ENCODE peak calls at places on chromosomes 7 and 10, in ten cellular contexts. O is hippocampal formation, S is kidney tubule cell, J is NCI-H748 treated with DMSO at 0.1 percent for 48 hours, M is NCI-H2081, T is sigmoid colon, F is nucleus accumbens, B is SK-N-SH, D is NCI-H1694 treated with DMSO at 0.1 percent for 48 hours, P is HTR-8/SVneo. G is an unnamed sample.

GRCh38 chr7:157471259-157472125 is 134.7 kb downstream of the DNAJB6 start:
- DNase-seq in B (no peak), P (no peak), J (no peak), T (peak), S (no peak), F (no peak), M (no peak), O (no peak), D (no peak), G (no peak)

GRCh38 chr10:33950216-33950615 is 615.7 kb upstream of the NRP1 start:
- DNase-seq in O (no peak), T (no peak), M (no peak), F (no peak), P (no peak), D (no peak), J (no peak), B (no peak), S (no peak), G (no peak)

GRCh38 chr10:84348860-84349259 is 20.5 kb downstream of the CCSER2 start:
- DNase-seq in M (no peak), F (no peak), O (no peak), B (no peak), P (peak), D (no peak), J (no peak), T (no peak), S (peak), G (no peak)

GRCh38 chr7:91661727-91662126 is 218.8 kb downstream of the MTERF1 start:
- DNase-seq in J (no peak), F (no peak), B (no peak), T (no peak), O (no peak), P (no peak), D (no peak), M (no peak), S (no peak), G (no peak)

GRCh38 chr7:35729061-35729783 is 34.3 kb upstream of the HERPUD2 start:
- DNase-seq in D (no peak), S (peak), T (no peak), J (no peak), F (no peak), P (no peak), M (no peak), O (no peak), B (no peak), G (no peak)

GRCh38 chr7:30453859-30454258 is 24.7 kb downstream of the NOD1 start:
- DNase-seq in F (no peak), S (no peak), T (peak), J (no peak), O (no peak), P (no peak), M (no peak), B (no peak), D (no peak), G (no peak)

GRCh38 chr7:45223728-45224630 is 66.4 kb downstream of the RAMP3 start:
- DNase-seq in J (no peak), O (no peak), T (no peak), M (no peak), P (no peak), F (no peak), D (no peak), B (no peak), S (no peak), G (no peak)

GRCh38 chr10:3756360-3756740 is 28.7 kb downstream of the KLF6 start:
- DNase-seq in O (no peak), D (no peak), M (no peak), B (no peak), P (no peak), S (no peak), F (no peak), T (no peak), J (no peak), G (no peak)

GRCh38 chr10:83606275-83606674 is 533.0 kb upstream of the GHITM start:
- DNase-seq in P (no peak), T (no peak), F (no peak), S (no peak), B (peak), O (no peak), J (no peak), D (no peak), M (no peak), G (no peak)

GRCh38 chr10:25758041-25758457 is 176.0 kb upstream of the MYO3A start:
- DNase-seq in D (no peak), O (no peak), J (peak), F (no peak), B (peak), M (peak), T (no peak), S (peak), P (peak), G (peak)

GRCh38 chr7:111082351-111082750 is 8.6 kb upstream of the LRRN3 start:
- DNase-seq in P (no peak), B (no peak), D (no peak), M (no peak), T (no peak), J (no peak), S (no peak), O (no peak), F (no peak), G (no peak)

GRCh38 chr7:11726251-11727155 is 105.5 kb downstream of the THSD7A start:
- DNase-seq in T (peak), S (peak), P (no peak), M (no peak), B (peak), D (peak), O (no peak), J (no peak), F (no peak), G (no peak)

GRCh38 chr10:129365767-129366400 is 101.2 kb upstream of the MGMT start:
- DNase-seq in D (no peak), B (peak), S (no peak), F (no peak), M (no peak), J (no peak), T (no peak), P (no peak), O (no peak), G (no peak)

GRCh38 chr10:75040576-75040975 is 70.9 kb upstream of the SAMD8 start:
- DNase-seq in J (peak), T (no peak), D (no peak), O (no peak), F (no peak), B (no peak), P (no peak), M (peak), S (no peak), G (peak)

GRCh38 chr7:101984997-101985645 is 167.7 kb downstream of the CUX1 start:
- DNase-seq in B (peak), J (no peak), F (no peak), M (no peak), S (no peak), D (peak), T (no peak), P (no peak), O (no peak), G (no peak)